ENCODE peak calls at places on chromosomes 12 and 14, in seven cellular contexts. I is HepG2; F is heart right ventricle; H is CD4-positive, alpha-beta T cell; Q is epithelial cell of proximal tubule; A is EH; D is CD4-positive, CD25-positive, alpha-beta regulatory T cell. B is an unnamed sample.

GRCh38 chr12:92505373-92506340 is 197.1 kb upstream of the PLEKHG7 start:
- DNase-seq in H (peak), D (peak), A (peak), I (no peak), Q (no peak), F (peak), B (no peak)

GRCh38 chr12:89892426-89892825 is 183.8 kb upstream of the ATP2B1 start:
- DNase-seq in I (no peak), D (no peak), F (no peak), H (no peak), Q (no peak), A (no peak), B (no peak)

GRCh38 chr12:89539425-89540117 is 13.7 kb upstream of the POC1B start:
- DNase-seq in I (no peak), D (no peak), Q (no peak), H (no peak), A (no peak), F (no peak), B (no peak)

GRCh38 chr14:22472935-22473854 is 115.8 kb downstream of the DAD1 start:
- DNase-seq in F (no peak), D (no peak), Q (no peak), I (peak), A (peak), H (no peak), B (no peak)

GRCh38 chr14:101102875-101103274 is 199.4 kb upstream of the RTL1 start:
- DNase-seq in A (no peak), D (no peak), Q (no peak), I (no peak), H (no peak), F (no peak), B (no peak)

GRCh38 chr12:47408171-47408871 is 297.5 kb downstream of the RPAP3 start:
- DNase-seq in H (peak), F (no peak), A (no peak), I (peak), Q (no peak), D (peak), B (no peak)

GRCh38 chr14:71487941-71488340 is 444.3 kb upstream of the RGS6 start:
- DNase-seq in H (no peak), D (no peak), Q (no peak), I (no peak), F (no peak), A (peak), B (no peak)

GRCh38 chr14:74616996-74617700 is 5.1 kb upstream of the LTBP2 start:
- DNase-seq in F (no peak), Q (no peak), I (no peak), D (peak), A (peak), H (no peak), B (no peak)

GRCh38 chr14:23494223-23494622 is 24.7 kb downstream of the NGDN start:
- DNase-seq in I (peak), D (no peak), A (peak), Q (no peak), H (no peak), F (no peak), B (no peak)

GRCh38 chr14:36394593-36394992 is 74.2 kb upstream of the MBIP start:
- DNase-seq in D (no peak), I (no peak), H (no peak), F (no peak), Q (no peak), A (no peak), B (no peak)

GRCh38 chr12:6700646-6701051 is at the start of gene PIANP:
- DNase-seq in A (peak), I (no peak), F (peak), H (peak), D (peak), Q (no peak), B (no peak)

GRCh38 chr12:76529226-76529918 is 30.2 kb downstream of the OSBPL8 start:
- DNase-seq in I (peak), D (no peak), F (no peak), H (no peak), A (no peak), Q (peak), B (no peak)

GRCh38 chr12:113194971-113195391 is 9.5 kb downstream of the RITA1 start:
- DNase-seq in F (no peak), Q (no peak), H (no peak), I (no peak), D (no peak), A (peak), B (peak)